ENCODE peak calls at places on chromosomes 2 and 18, in eight cellular contexts. One of them, this sample, is unnamed.

GRCh38 chr2:101256316-101256715 is 3.6 kb downstream of the CNOT11 start:
- DNase-seq in GM13977: no peak
- DNase-seq in frontal cortex: no peak
- DNase-seq in GM23338: no peak
- DNase-seq in uterus: no peak
- DNase-seq in KG1: no peak
- DNase-seq in Calu3: no peak
- DNase-seq in dermis microvascular lymphatic vessel endothelial cell: no peak
- DNase-seq in this sample: no peak

GRCh38 chr2:34307636-34308035 is 708.5 kb upstream of the FAM98A start:
- DNase-seq in GM13977: no peak
- DNase-seq in frontal cortex: no peak
- DNase-seq in dermis microvascular lymphatic vessel endothelial cell: no peak
- DNase-seq in uterus: no peak
- DNase-seq in GM23338: peak; percentile 1
- DNase-seq in Calu3: no peak
- DNase-seq in KG1: no peak
- DNase-seq in this sample: no peak

GRCh38 chr2:38754049-38754448 is 2.9 kb upstream of the SRSF7 start:
- DNase-seq in GM23338: no peak
- DNase-seq in uterus: no peak
- DNase-seq in GM13977: no peak
- DNase-seq in frontal cortex: no peak
- DNase-seq in dermis microvascular lymphatic vessel endothelial cell: no peak
- DNase-seq in Calu3: no peak
- DNase-seq in KG1: no peak
- DNase-seq in this sample: no peak

GRCh38 chr2:230869691-230870543 is 5.2 kb downstream of the ITM2C start:
- DNase-seq in KG1: no peak
- DNase-seq in uterus: no peak
- DNase-seq in GM13977: no peak
- DNase-seq in dermis microvascular lymphatic vessel endothelial cell: no peak
- DNase-seq in frontal cortex: no peak
- DNase-seq in GM23338: no peak
- DNase-seq in Calu3: no peak
- DNase-seq in this sample: no peak

GRCh38 chr2:121076885-121077549 is 208.0 kb downstream of the TFCP2L1 start:
- DNase-seq in frontal cortex: no peak
- DNase-seq in dermis microvascular lymphatic vessel endothelial cell: no peak
- DNase-seq in uterus: no peak
- DNase-seq in GM13977: peak; percentile 73
- DNase-seq in KG1: peak; percentile 33
- DNase-seq in GM23338: peak; percentile 95
- DNase-seq in Calu3: peak; percentile 89
- DNase-seq in this sample: peak; percentile 34

GRCh38 chr2:152320814-152321213 is 14.2 kb upstream of the FMNL2 start:
- DNase-seq in frontal cortex: no peak
- DNase-seq in KG1: no peak
- DNase-seq in GM13977: no peak
- DNase-seq in uterus: no peak
- DNase-seq in Calu3: no peak
- DNase-seq in GM23338: no peak
- DNase-seq in dermis microvascular lymphatic vessel endothelial cell: no peak
- DNase-seq in this sample: no peak

GRCh38 chr18:9570255-9570654 is 44.1 kb downstream of the PPP4R1 start:
- DNase-seq in Calu3: no peak
- DNase-seq in GM13977: no peak
- DNase-seq in uterus: no peak
- DNase-seq in KG1: no peak
- DNase-seq in dermis microvascular lymphatic vessel endothelial cell: no peak
- DNase-seq in frontal cortex: no peak
- DNase-seq in GM23338: no peak
- DNase-seq in this sample: no peak

GRCh38 chr18:45755936-45756335 is 32.0 kb downstream of the SLC14A1 start:
- DNase-seq in uterus: peak; percentile 49
- DNase-seq in KG1: no peak
- DNase-seq in GM23338: no peak
- DNase-seq in Calu3: peak; percentile 47
- DNase-seq in GM13977: no peak
- DNase-seq in dermis microvascular lymphatic vessel endothelial cell: peak; percentile 100
- DNase-seq in frontal cortex: peak; percentile 20
- DNase-seq in this sample: no peak

GRCh38 chr18:805008-805754 is 6.9 kb downstream of the YES1 start:
- DNase-seq in uterus: no peak
- DNase-seq in GM23338: no peak
- DNase-seq in Calu3: no peak
- DNase-seq in frontal cortex: no peak
- DNase-seq in GM13977: no peak
- DNase-seq in KG1: no peak
- DNase-seq in dermis microvascular lymphatic vessel endothelial cell: no peak
- DNase-seq in this sample: no peak

GRCh38 chr18:68797901-68798300 is at the start of gene CCDC102B:
- DNase-seq in Calu3: no peak
- DNase-seq in frontal cortex: no peak
- DNase-seq in dermis microvascular lymphatic vessel endothelial cell: peak; percentile 86
- DNase-seq in KG1: no peak
- DNase-seq in GM23338: no peak
- DNase-seq in GM13977: no peak
- DNase-seq in uterus: no peak
- DNase-seq in this sample: no peak

GRCh38 chr2:101418704-101419663 is 31.7 kb upstream of the CREG2 start:
- DNase-seq in frontal cortex: peak; percentile 51
- DNase-seq in KG1: no peak
- DNase-seq in dermis microvascular lymphatic vessel endothelial cell: peak; percentile 67
- DNase-seq in Calu3: peak; percentile 67
- DNase-seq in GM13977: peak; percentile 70
- DNase-seq in GM23338: peak; percentile 84
- DNase-seq in uterus: peak; percentile 64
- DNase-seq in this sample: no peak

GRCh38 chr2:121008978-121009377 is 273.3 kb downstream of the GLI2 start:
- DNase-seq in frontal cortex: no peak
- DNase-seq in KG1: no peak
- DNase-seq in dermis microvascular lymphatic vessel endothelial cell: no peak
- DNase-seq in uterus: no peak
- DNase-seq in Calu3: no peak
- DNase-seq in GM23338: peak; percentile 78
- DNase-seq in GM13977: no peak
- DNase-seq in this sample: no peak

GRCh38 chr2:73981081-73981968 is 3.4 kb upstream of the TET3 start:
- DNase-seq in dermis microvascular lymphatic vessel endothelial cell: no peak
- DNase-seq in Calu3: peak; percentile 70
- DNase-seq in KG1: no peak
- DNase-seq in uterus: no peak
- DNase-seq in GM13977: peak; percentile 71
- DNase-seq in frontal cortex: no peak
- DNase-seq in GM23338: peak; percentile 88
- DNase-seq in this sample: no peak

GRCh38 chr2:61993422-61994024 is 88.0 kb downstream of the COMMD1 start:
- DNase-seq in uterus: peak; percentile 26
- DNase-seq in dermis microvascular lymphatic vessel endothelial cell: peak; percentile 54
- DNase-seq in GM13977: peak; percentile 49
- DNase-seq in Calu3: peak; percentile 16
- DNase-seq in KG1: peak; percentile 21
- DNase-seq in GM23338: peak; percentile 61
- DNase-seq in frontal cortex: peak; percentile 35
- DNase-seq in this sample: peak; percentile 34

GRCh38 chr2:165427686-165428085 is 41.8 kb upstream of the CSRNP3 start:
- DNase-seq in KG1: no peak
- DNase-seq in GM23338: no peak
- DNase-seq in dermis microvascular lymphatic vessel endothelial cell: no peak
- DNase-seq in Calu3: no peak
- DNase-seq in GM13977: no peak
- DNase-seq in frontal cortex: no peak
- DNase-seq in uterus: no peak
- DNase-seq in this sample: no peak

GRCh38 chr2:138559648-138560047 is 58.1 kb downstream of the SPOPL start:
- DNase-seq in GM13977: no peak
- DNase-seq in uterus: no peak
- DNase-seq in KG1: no peak
- DNase-seq in GM23338: no peak
- DNase-seq in Calu3: no peak
- DNase-seq in frontal cortex: no peak
- DNase-seq in dermis microvascular lymphatic vessel endothelial cell: no peak
- DNase-seq in this sample: no peak

GRCh38 chr2:239264838-239265651 is 135.8 kb downstream of the HDAC4 start:
- DNase-seq in Calu3: peak; percentile 22
- DNase-seq in GM13977: peak; percentile 79
- DNase-seq in GM23338: no peak
- DNase-seq in dermis microvascular lymphatic vessel endothelial cell: no peak
- DNase-seq in uterus: peak; percentile 55
- DNase-seq in KG1: no peak
- DNase-seq in frontal cortex: peak; percentile 62
- DNase-seq in this sample: no peak

GRCh38 chr2:145484443-145485086 is 964.6 kb upstream of the ZEB2 start:
- DNase-seq in frontal cortex: no peak
- DNase-seq in dermis microvascular lymphatic vessel endothelial cell: no peak
- DNase-seq in GM23338: peak; percentile 10
- DNase-seq in GM13977: no peak
- DNase-seq in KG1: peak; percentile 3
- DNase-seq in uterus: no peak
- DNase-seq in Calu3: peak; percentile 26
- DNase-seq in this sample: no peak

GRCh38 chr2:128978155-128978707 is 659.6 kb upstream of the HS6ST1 start:
- DNase-seq in GM23338: peak; percentile 11
- DNase-seq in Calu3: no peak
- DNase-seq in KG1: no peak
- DNase-seq in uterus: no peak
- DNase-seq in dermis microvascular lymphatic vessel endothelial cell: no peak
- DNase-seq in frontal cortex: no peak
- DNase-seq in GM13977: no peak
- DNase-seq in this sample: no peak

GRCh38 chr2:207901401-207901800 is 123.9 kb downstream of the PLEKHM3 start:
- DNase-seq in GM23338: no peak
- DNase-seq in KG1: no peak
- DNase-seq in Calu3: no peak
- DNase-seq in frontal cortex: no peak
- DNase-seq in dermis microvascular lymphatic vessel endothelial cell: no peak
- DNase-seq in GM13977: no peak
- DNase-seq in uterus: no peak
- DNase-seq in this sample: no peak

GRCh38 chr2:177281400-177282021 is 17.0 kb upstream of the NFE2L2 start:
- DNase-seq in Calu3: no peak
- DNase-seq in uterus: no peak
- DNase-seq in KG1: no peak
- DNase-seq in frontal cortex: no peak
- DNase-seq in dermis microvascular lymphatic vessel endothelial cell: no peak
- DNase-seq in GM23338: no peak
- DNase-seq in GM13977: peak; percentile 23
- DNase-seq in this sample: no peak

GRCh38 chr2:126732682-126733245 is 76.8 kb downstream of the GYPC start:
- DNase-seq in uterus: no peak
- DNase-seq in GM23338: no peak
- DNase-seq in frontal cortex: no peak
- DNase-seq in GM13977: no peak
- DNase-seq in dermis microvascular lymphatic vessel endothelial cell: no peak
- DNase-seq in KG1: no peak
- DNase-seq in Calu3: no peak
- DNase-seq in this sample: no peak

GRCh38 chr2:72062336-72062735 is 85.3 kb downstream of the CYP26B1 start:
- DNase-seq in GM13977: no peak
- DNase-seq in dermis microvascular lymphatic vessel endothelial cell: no peak
- DNase-seq in Calu3: no peak
- DNase-seq in KG1: no peak
- DNase-seq in uterus: no peak
- DNase-seq in GM23338: no peak
- DNase-seq in frontal cortex: no peak
- DNase-seq in this sample: no peak

GRCh38 chr2:144071461-144071860 is 448.5 kb downstream of the ZEB2 start:
- DNase-seq in dermis microvascular lymphatic vessel endothelial cell: no peak
- DNase-seq in frontal cortex: no peak
- DNase-seq in KG1: no peak
- DNase-seq in Calu3: no peak
- DNase-seq in uterus: no peak
- DNase-seq in GM23338: peak; percentile 17
- DNase-seq in GM13977: no peak
- DNase-seq in this sample: no peak

GRCh38 chr18:78496095-78496494 is 483.5 kb upstream of the SALL3 start:
- DNase-seq in Calu3: no peak
- DNase-seq in KG1: no peak
- DNase-seq in uterus: no peak
- DNase-seq in GM23338: no peak
- DNase-seq in dermis microvascular lymphatic vessel endothelial cell: no peak
- DNase-seq in frontal cortex: no peak
- DNase-seq in GM13977: no peak
- DNase-seq in this sample: no peak

GRCh38 chr2:203077458-203077857 is 62.8 kb downstream of the NBEAL1 start:
- DNase-seq in Calu3: no peak
- DNase-seq in GM13977: no peak
- DNase-seq in frontal cortex: no peak
- DNase-seq in GM23338: no peak
- DNase-seq in KG1: no peak
- DNase-seq in dermis microvascular lymphatic vessel endothelial cell: no peak
- DNase-seq in uterus: no peak
- DNase-seq in this sample: no peak

GRCh38 chr2:223262946-223263345 is 211.0 kb downstream of the KCNE4 start:
- DNase-seq in dermis microvascular lymphatic vessel endothelial cell: no peak
- DNase-seq in frontal cortex: no peak
- DNase-seq in GM13977: no peak
- DNase-seq in Calu3: no peak
- DNase-seq in KG1: no peak
- DNase-seq in GM23338: peak; percentile 7
- DNase-seq in uterus: peak; percentile 47
- DNase-seq in this sample: no peak

GRCh38 chr18:39872566-39872965 is 2082.5 kb upstream of the PIK3C3 start:
- DNase-seq in Calu3: no peak
- DNase-seq in uterus: no peak
- DNase-seq in GM13977: no peak
- DNase-seq in frontal cortex: no peak
- DNase-seq in KG1: no peak
- DNase-seq in dermis microvascular lymphatic vessel endothelial cell: no peak
- DNase-seq in GM23338: no peak
- DNase-seq in this sample: no peak

GRCh38 chr2:127256866-127257265 is 36.8 kb upstream of the CYP27C1 start:
- DNase-seq in uterus: no peak
- DNase-seq in KG1: no peak
- DNase-seq in frontal cortex: no peak
- DNase-seq in Calu3: no peak
- DNase-seq in dermis microvascular lymphatic vessel endothelial cell: no peak
- DNase-seq in GM13977: no peak
- DNase-seq in GM23338: no peak
- DNase-seq in this sample: no peak

GRCh38 chr2:238586931-238587775 is 160.4 kb downstream of the ASB1 start:
- DNase-seq in GM23338: no peak
- DNase-seq in uterus: no peak
- DNase-seq in Calu3: no peak
- DNase-seq in dermis microvascular lymphatic vessel endothelial cell: no peak
- DNase-seq in KG1: no peak
- DNase-seq in frontal cortex: no peak
- DNase-seq in GM13977: no peak
- DNase-seq in this sample: no peak